ENCODE peak calls at places on chromosomes 2 and 18, in seven cellular contexts. One of them, this sample, is unnamed. For H3K4me1 and H3K27me3, the result is how much of the 10 kb centered on the place peaks cover.

GRCh38 chr2:63861220-63861822 is 19.6 kb downstream of the UGP2 start:
- DNase-seq in suprapubic skin: no peak
- DNase-seq in fibroblast of lung: peak
- DNase-seq in DND-41: peak
- DNase-seq in effector memory CD4-positive, alpha-beta T cell: peak
- DNase-seq in SJSA1: no peak
- DNase-seq in cardiac muscle cell: peak
- DNase-seq in this sample: peak

GRCh38 chr2:60958361-60958760 is 59.2 kb upstream of the PEX13 start:
- DNase-seq in cardiac muscle cell: no peak
- DNase-seq in DND-41: no peak
- DNase-seq in suprapubic skin: no peak
- DNase-seq in effector memory CD4-positive, alpha-beta T cell: no peak
- DNase-seq in SJSA1: no peak
- DNase-seq in fibroblast of lung: no peak
- DNase-seq in this sample: no peak

GRCh38 chr2:231250146-231250545 is 51.7 kb downstream of the ARMC9 start:
- DNase-seq in fibroblast of lung: no peak
- DNase-seq in effector memory CD4-positive, alpha-beta T cell: no peak
- DNase-seq in DND-41: no peak
- DNase-seq in SJSA1: no peak
- DNase-seq in suprapubic skin: no peak
- DNase-seq in cardiac muscle cell: peak
- DNase-seq in this sample: no peak

GRCh38 chr2:59008950-59009349 is 767.8 kb upstream of the FANCL start:
- DNase-seq in fibroblast of lung: no peak
- DNase-seq in suprapubic skin: no peak
- DNase-seq in DND-41: no peak
- DNase-seq in cardiac muscle cell: no peak
- DNase-seq in SJSA1: no peak
- DNase-seq in effector memory CD4-positive, alpha-beta T cell: no peak
- DNase-seq in this sample: no peak

GRCh38 chr2:146457221-146457620 is 1387.6 kb upstream of the ACVR2A start:
- DNase-seq in effector memory CD4-positive, alpha-beta T cell: no peak
- DNase-seq in cardiac muscle cell: no peak
- DNase-seq in fibroblast of lung: no peak
- DNase-seq in suprapubic skin: no peak
- DNase-seq in SJSA1: no peak
- DNase-seq in DND-41: no peak
- DNase-seq in this sample: no peak

GRCh38 chr2:72762276-72762675 is 63.6 kb downstream of the EXOC6B start:
- DNase-seq in effector memory CD4-positive, alpha-beta T cell: no peak
- DNase-seq in suprapubic skin: no peak
- DNase-seq in SJSA1: no peak
- DNase-seq in fibroblast of lung: no peak
- DNase-seq in DND-41: no peak
- DNase-seq in cardiac muscle cell: no peak
- DNase-seq in this sample: no peak

GRCh38 chr2:151481744-151482143 is 72.0 kb downstream of the RIF1 start:
- DNase-seq in DND-41: no peak
- DNase-seq in SJSA1: no peak
- DNase-seq in fibroblast of lung: no peak
- DNase-seq in suprapubic skin: no peak
- DNase-seq in effector memory CD4-positive, alpha-beta T cell: no peak
- DNase-seq in cardiac muscle cell: no peak
- DNase-seq in this sample: no peak

GRCh38 chr2:121999273-121999672 is 243.8 kb downstream of the TSN start:
- DNase-seq in suprapubic skin: peak
- DNase-seq in DND-41: no peak
- DNase-seq in effector memory CD4-positive, alpha-beta T cell: no peak
- DNase-seq in cardiac muscle cell: peak
- DNase-seq in fibroblast of lung: peak
- DNase-seq in SJSA1: no peak
- DNase-seq in this sample: no peak

GRCh38 chr2:222074674-222075073 is 224.1 kb downstream of the PAX3 start:
- DNase-seq in fibroblast of lung: no peak
- DNase-seq in cardiac muscle cell: no peak
- DNase-seq in SJSA1: no peak
- DNase-seq in suprapubic skin: no peak
- DNase-seq in DND-41: no peak
- DNase-seq in effector memory CD4-positive, alpha-beta T cell: no peak
- DNase-seq in this sample: no peak

GRCh38 chr2:157820202-157820601 is 55.9 kb downstream of the ACVR1 start:
- DNase-seq in fibroblast of lung: peak
- DNase-seq in cardiac muscle cell: peak
- DNase-seq in DND-41: no peak
- DNase-seq in effector memory CD4-positive, alpha-beta T cell: no peak
- DNase-seq in SJSA1: no peak
- DNase-seq in suprapubic skin: no peak
- DNase-seq in this sample: no peak

GRCh38 chr18:9429662-9429993 is 45.7 kb upstream of the RALBP1 start:
- DNase-seq in effector memory CD4-positive, alpha-beta T cell: no peak
- DNase-seq in cardiac muscle cell: peak
- DNase-seq in fibroblast of lung: peak
- DNase-seq in SJSA1: no peak
- DNase-seq in DND-41: no peak
- DNase-seq in suprapubic skin: no peak
- DNase-seq in this sample: no peak

GRCh38 chr2:58918138-58918537 is 677.0 kb upstream of the FANCL start:
- DNase-seq in cardiac muscle cell: no peak
- DNase-seq in SJSA1: peak
- DNase-seq in fibroblast of lung: peak
- DNase-seq in suprapubic skin: no peak
- DNase-seq in DND-41: no peak
- DNase-seq in effector memory CD4-positive, alpha-beta T cell: no peak
- DNase-seq in this sample: no peak

GRCh38 chr2:65025453-65026128 is 30.6 kb upstream of the CEP68 start:
- DNase-seq in suprapubic skin: no peak
- DNase-seq in DND-41: no peak
- DNase-seq in effector memory CD4-positive, alpha-beta T cell: no peak
- DNase-seq in cardiac muscle cell: no peak
- DNase-seq in SJSA1: no peak
- DNase-seq in fibroblast of lung: no peak
- DNase-seq in this sample: no peak

GRCh38 chr2:224930124-224930523 is 112.1 kb downstream of the DOCK10 start:
- DNase-seq in fibroblast of lung: no peak
- DNase-seq in effector memory CD4-positive, alpha-beta T cell: peak
- DNase-seq in suprapubic skin: no peak
- DNase-seq in cardiac muscle cell: no peak
- DNase-seq in SJSA1: no peak
- DNase-seq in DND-41: no peak
- DNase-seq in this sample: peak

GRCh38 chr2:135629520-135629919 is 98.2 kb downstream of the R3HDM1 start:
- DNase-seq in SJSA1: no peak
- DNase-seq in suprapubic skin: no peak
- DNase-seq in effector memory CD4-positive, alpha-beta T cell: no peak
- DNase-seq in cardiac muscle cell: no peak
- DNase-seq in fibroblast of lung: no peak
- DNase-seq in DND-41: no peak
- DNase-seq in this sample: no peak

GRCh38 chr2:241772063-241772499 is 4.5 kb upstream of the GAL3ST2 start:
- DNase-seq in suprapubic skin: no peak
- DNase-seq in effector memory CD4-positive, alpha-beta T cell: no peak
- DNase-seq in SJSA1: peak
- DNase-seq in fibroblast of lung: no peak
- DNase-seq in cardiac muscle cell: no peak
- DNase-seq in DND-41: peak
- DNase-seq in this sample: no peak

GRCh38 chr18:36089001-36089400 is 21.6 kb upstream of the RPRD1A start:
- DNase-seq in SJSA1: no peak
- DNase-seq in effector memory CD4-positive, alpha-beta T cell: no peak
- DNase-seq in suprapubic skin: no peak
- DNase-seq in cardiac muscle cell: no peak
- DNase-seq in DND-41: no peak
- DNase-seq in fibroblast of lung: no peak
- DNase-seq in this sample: no peak

GRCh38 chr2:88451647-88452150 is 794 bp downstream of the FOXI3 start:
- DNase-seq in effector memory CD4-positive, alpha-beta T cell: no peak
- DNase-seq in DND-41: no peak
- DNase-seq in cardiac muscle cell: no peak
- DNase-seq in suprapubic skin: peak
- DNase-seq in SJSA1: no peak
- DNase-seq in fibroblast of lung: no peak
- DNase-seq in this sample: peak

GRCh38 chr2:134238371-134238770 is 15.5 kb upstream of the MGAT5 start:
- DNase-seq in SJSA1: no peak
- DNase-seq in fibroblast of lung: peak
- DNase-seq in effector memory CD4-positive, alpha-beta T cell: no peak
- DNase-seq in cardiac muscle cell: no peak
- DNase-seq in suprapubic skin: no peak
- DNase-seq in DND-41: no peak
- DNase-seq in this sample: no peak

GRCh38 chr2:100887713-100888112 is 67.8 kb downstream of the NPAS2 start:
- DNase-seq in DND-41: no peak
- DNase-seq in cardiac muscle cell: no peak
- DNase-seq in fibroblast of lung: peak
- DNase-seq in SJSA1: no peak
- DNase-seq in suprapubic skin: no peak
- DNase-seq in effector memory CD4-positive, alpha-beta T cell: no peak
- DNase-seq in this sample: no peak

DNA sequence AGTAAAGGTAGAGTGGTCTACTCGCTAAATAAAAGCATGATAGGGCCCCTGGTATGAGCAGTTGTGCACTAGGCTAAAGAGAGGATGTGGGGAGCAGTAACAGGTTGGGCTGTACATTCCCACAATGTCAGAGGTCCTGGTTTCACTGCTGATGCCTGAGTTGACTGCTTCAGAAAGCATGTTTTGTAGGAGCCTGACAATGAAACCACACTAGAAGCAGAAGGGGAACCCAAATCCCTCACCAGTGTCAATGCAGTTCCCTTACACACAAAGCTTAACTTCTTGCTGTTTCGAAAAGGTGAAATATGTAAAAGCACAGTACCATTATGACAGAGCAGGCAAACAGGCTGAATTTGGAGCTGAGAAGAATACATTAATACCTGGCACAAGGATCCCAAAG is 291.7 kb upstream of the KYNU start:
- DNase-seq in suprapubic skin: no peak
- DNase-seq in SJSA1: no peak
- DNase-seq in DND-41: no peak
- DNase-seq in fibroblast of lung: no peak
- DNase-seq in cardiac muscle cell: no peak
- DNase-seq in effector memory CD4-positive, alpha-beta T cell: no peak
- DNase-seq in this sample: no peak
- H3K27ac ChIP-seq in suprapubic skin: no peak
- H3K27ac ChIP-seq in SJSA1: no peak
- H3K27ac ChIP-seq in DND-41: no peak
- H3K27ac ChIP-seq in fibroblast of lung: no peak
- H3K27ac ChIP-seq in cardiac muscle cell: no peak
- H3K27ac ChIP-seq in effector memory CD4-positive, alpha-beta T cell: no peak
- H3K27ac ChIP-seq in this sample: no peak

GRCh38 chr2:69947078-69947801 is 14.2 kb downstream of the ASPRV1 start:
- DNase-seq in SJSA1: no peak
- DNase-seq in DND-41: no peak
- DNase-seq in suprapubic skin: no peak
- DNase-seq in effector memory CD4-positive, alpha-beta T cell: no peak
- DNase-seq in cardiac muscle cell: no peak
- DNase-seq in fibroblast of lung: no peak
- DNase-seq in this sample: no peak

GRCh38 chr2:69946351-69947077 is 14.9 kb downstream of the ASPRV1 start:
- DNase-seq in fibroblast of lung: peak
- DNase-seq in cardiac muscle cell: peak
- DNase-seq in suprapubic skin: no peak
- DNase-seq in DND-41: peak
- DNase-seq in effector memory CD4-positive, alpha-beta T cell: peak
- DNase-seq in SJSA1: peak
- DNase-seq in this sample: no peak

GRCh38 chr2:69948032-69948962 is 13.1 kb downstream of the ASPRV1 start:
- DNase-seq in suprapubic skin: no peak
- DNase-seq in SJSA1: no peak
- DNase-seq in fibroblast of lung: peak
- DNase-seq in cardiac muscle cell: peak
- DNase-seq in effector memory CD4-positive, alpha-beta T cell: no peak
- DNase-seq in DND-41: no peak
- DNase-seq in this sample: no peak

GRCh38 chr2:69950241-69950640 is 11.2 kb downstream of the ASPRV1 start:
- DNase-seq in fibroblast of lung: peak
- DNase-seq in cardiac muscle cell: no peak
- DNase-seq in suprapubic skin: no peak
- DNase-seq in DND-41: no peak
- DNase-seq in SJSA1: no peak
- DNase-seq in effector memory CD4-positive, alpha-beta T cell: no peak
- DNase-seq in this sample: no peak

DNA sequence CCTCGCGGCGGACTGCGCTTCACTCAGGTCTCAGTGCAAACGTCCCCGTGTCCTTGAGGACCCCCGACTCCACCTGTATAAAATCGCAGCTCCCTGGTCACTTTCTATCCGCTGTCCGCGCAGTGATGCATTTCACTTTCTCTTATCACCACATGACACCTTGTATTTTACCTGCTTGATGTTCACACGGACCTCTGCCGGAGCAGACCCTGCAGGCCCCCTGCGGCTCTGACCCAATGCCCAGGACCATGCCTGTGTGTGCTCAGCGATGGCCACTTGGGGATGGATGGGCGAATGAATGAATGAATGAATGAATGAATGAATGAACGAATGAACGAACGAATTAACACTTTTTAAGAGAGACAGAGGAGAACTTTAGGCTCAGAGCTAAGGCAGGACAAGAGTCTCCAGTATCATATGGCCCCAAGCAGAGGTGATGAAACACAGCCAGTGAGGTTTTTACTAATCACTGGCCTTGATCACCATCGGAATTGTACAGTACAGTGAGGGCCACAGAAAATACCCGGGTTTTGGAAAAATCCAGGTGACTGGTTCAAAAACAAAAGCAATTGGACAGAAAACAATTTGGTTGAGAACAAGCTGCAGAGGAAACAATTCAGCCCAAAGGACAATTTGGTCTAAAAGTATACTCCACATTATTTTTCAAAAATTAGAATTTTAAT is 12.3 kb downstream of the ASPRV1 start:
- DNase-seq in suprapubic skin: no peak
- DNase-seq in cardiac muscle cell: no peak
- DNase-seq in SJSA1: no peak
- DNase-seq in fibroblast of lung: no peak
- DNase-seq in effector memory CD4-positive, alpha-beta T cell: no peak
- DNase-seq in DND-41: no peak
- DNase-seq in this sample: no peak
- H3K4me1 ChIP-seq in suprapubic skin: under half
- H3K4me1 ChIP-seq in cardiac muscle cell: under half
- H3K4me1 ChIP-seq in SJSA1: under half
- H3K4me1 ChIP-seq in fibroblast of lung: under half
- H3K4me1 ChIP-seq in effector memory CD4-positive, alpha-beta T cell: under half
- H3K4me1 ChIP-seq in DND-41: under half
- H3K4me1 ChIP-seq in this sample: under half

GRCh38 chr18:6744816-6745455 is 15.4 kb downstream of the ARHGAP28 start:
- DNase-seq in suprapubic skin: no peak
- DNase-seq in SJSA1: no peak
- DNase-seq in cardiac muscle cell: no peak
- DNase-seq in DND-41: no peak
- DNase-seq in fibroblast of lung: no peak
- DNase-seq in effector memory CD4-positive, alpha-beta T cell: no peak
- DNase-seq in this sample: no peak
- H3K27me3 ChIP-seq in suprapubic skin: under half
- H3K27me3 ChIP-seq in SJSA1: under half
- H3K27me3 ChIP-seq in cardiac muscle cell: under half
- H3K27me3 ChIP-seq in DND-41: under half
- H3K27me3 ChIP-seq in fibroblast of lung: under half
- H3K27me3 ChIP-seq in effector memory CD4-positive, alpha-beta T cell: under half
- H3K27me3 ChIP-seq in this sample: under half

GRCh38 chr2:240358080-240358479 is 77.4 kb upstream of the GPC1 start:
- DNase-seq in DND-41: no peak
- DNase-seq in effector memory CD4-positive, alpha-beta T cell: no peak
- DNase-seq in SJSA1: no peak
- DNase-seq in fibroblast of lung: no peak
- DNase-seq in cardiac muscle cell: no peak
- DNase-seq in suprapubic skin: no peak
- DNase-seq in this sample: no peak
- H3K27ac ChIP-seq in DND-41: no peak
- H3K27ac ChIP-seq in effector memory CD4-positive, alpha-beta T cell: no peak
- H3K27ac ChIP-seq in SJSA1: no peak
- H3K27ac ChIP-seq in fibroblast of lung: no peak
- H3K27ac ChIP-seq in cardiac muscle cell: no peak
- H3K27ac ChIP-seq in suprapubic skin: no peak
- H3K27ac ChIP-seq in this sample: no peak

This sample was measured in naive thymus-derived CD4-positive, alpha-beta T cell.